ENCODE peak calls at places on chromosome 1, in five cellular contexts. E is IMR-90; L is lower lobe of right lung; X is CD8-positive, alpha-beta T cell; K is aorta. Y is an unnamed sample. For H3K27me3 and H3K4me1, the result is how much of the 10 kb centered on the place peaks cover.

GRCh38 chr1:111203681-111204210 is 3.3 kb upstream of the DENND2D start:
- DNase-seq in K (peak), E (no peak), X (peak), L (peak), Y (no peak)

GRCh38 chr1:46488343-46489168 is 1.1 kb upstream of the DMBX1 start:
- DNase-seq in E (peak), K (peak), X (no peak), L (no peak), Y (no peak)

GRCh38 chr1:62276791-62277190 is 42.4 kb downstream of the KANK4 start:
- DNase-seq in L (no peak), E (no peak), K (no peak), X (no peak), Y (no peak)

GRCh38 chr1:206066479-206067171 is 13.7 kb downstream of the RHEX start:
- DNase-seq in X (no peak), K (no peak), L (no peak), E (no peak), Y (no peak)

GRCh38 chr1:29504709-29505410 is 268.5 kb downstream of the PTPRU start:
- DNase-seq in E (no peak), K (no peak), L (no peak), X (no peak), Y (no peak)

GRCh38 chr1:70331962-70332361 is 22.6 kb downstream of the ANKRD13C start:
- DNase-seq in X (no peak), K (no peak), E (no peak), L (no peak), Y (no peak)

GRCh38 chr1:75632350-75632949 is 21.5 kb upstream of the SLC44A5 start:
- DNase-seq in K (no peak), E (peak), X (no peak), L (no peak), Y (no peak)

GRCh38 chr1:113223546-113223945 is 150.5 kb downstream of the LRIG2 start:
- DNase-seq in E (no peak), K (no peak), L (no peak), X (no peak), Y (no peak)

GRCh38 chr1:11568687-11569086 is 85.5 kb downstream of the FBXO2 start:
- DNase-seq in K (no peak), X (no peak), E (no peak), L (no peak), Y (peak)

GRCh38 chr1:147167361-147167760 is 4.9 kb downstream of the PRKAB2 start:
- DNase-seq in E (peak), X (no peak), L (no peak), K (no peak), Y (no peak)

GRCh38 chr1:115326419-115326818 is 11.6 kb downstream of the NGF start:
- DNase-seq in K (peak), E (no peak), L (no peak), X (no peak), Y (no peak)

GRCh38 chr1:202796670-202797069 is 11.6 kb downstream of the KDM5B start:
- DNase-seq in X (no peak), E (no peak), K (no peak), L (no peak), Y (no peak)

GRCh38 chr1:206909167-206909882 is 12.1 kb downstream of the IL24 start:
- DNase-seq in E (no peak), X (peak), K (peak), L (peak), Y (no peak)

GRCh38 chr1:167439301-167439988 is 78.9 kb downstream of the CD247 start:
- DNase-seq in X (no peak), L (no peak), E (peak), K (no peak), Y (peak)

GRCh38 chr1:111628153-111628552 is 8.6 kb downstream of the RAP1A start:
- DNase-seq in L (no peak), E (no peak), K (no peak), X (no peak), Y (no peak)

GRCh38 chr1:221344693-221345092 is 397.2 kb downstream of the DUSP10 start:
- DNase-seq in L (no peak), E (peak), K (no peak), X (no peak), Y (no peak)

GRCh38 chr1:66944330-66945274 is 19.8 kb downstream of the MIER1 start:
- DNase-seq in K (peak), X (no peak), L (no peak), E (peak), Y (no peak)

GRCh38 chr1:89998306-89998705 is 3.4 kb downstream of the ZNF326 start:
- DNase-seq in L (no peak), E (peak), X (no peak), K (no peak), Y (no peak)

GRCh38 chr1:227895828-227896685 is 51.7 kb downstream of the WNT9A start:
- DNase-seq in K (peak), X (no peak), E (peak), L (peak), Y (peak)

GRCh38 chr1:27519341-27520258 is 29.6 kb upstream of the WASF2 start:
- DNase-seq in X (no peak), K (peak), E (no peak), L (no peak), Y (peak)

GRCh38 chr1:67190942-67191341 is 24.7 kb downstream of the IL23R start:
- DNase-seq in L (no peak), K (no peak), E (no peak), X (no peak), Y (no peak)

GRCh38 chr1:52928083-52928404 is 968 bp downstream of the SCP2 start:
- DNase-seq in E (no peak), X (no peak), K (no peak), L (no peak), Y (no peak)

GRCh38 chr1:52929019-52929418 is 1.9 kb downstream of the SCP2 start:
- DNase-seq in K (no peak), E (no peak), X (no peak), L (no peak), Y (no peak)

GRCh38 chr1:52926864-52927218 is 235 bp upstream of the SCP2 start:
- DNase-seq in K (no peak), E (no peak), L (no peak), X (no peak), Y (no peak)

GRCh38 chr1:52925571-52926005 is 1.5 kb upstream of the SCP2 start:
- DNase-seq in E (no peak), K (no peak), X (no peak), L (no peak), Y (no peak)

DNA sequence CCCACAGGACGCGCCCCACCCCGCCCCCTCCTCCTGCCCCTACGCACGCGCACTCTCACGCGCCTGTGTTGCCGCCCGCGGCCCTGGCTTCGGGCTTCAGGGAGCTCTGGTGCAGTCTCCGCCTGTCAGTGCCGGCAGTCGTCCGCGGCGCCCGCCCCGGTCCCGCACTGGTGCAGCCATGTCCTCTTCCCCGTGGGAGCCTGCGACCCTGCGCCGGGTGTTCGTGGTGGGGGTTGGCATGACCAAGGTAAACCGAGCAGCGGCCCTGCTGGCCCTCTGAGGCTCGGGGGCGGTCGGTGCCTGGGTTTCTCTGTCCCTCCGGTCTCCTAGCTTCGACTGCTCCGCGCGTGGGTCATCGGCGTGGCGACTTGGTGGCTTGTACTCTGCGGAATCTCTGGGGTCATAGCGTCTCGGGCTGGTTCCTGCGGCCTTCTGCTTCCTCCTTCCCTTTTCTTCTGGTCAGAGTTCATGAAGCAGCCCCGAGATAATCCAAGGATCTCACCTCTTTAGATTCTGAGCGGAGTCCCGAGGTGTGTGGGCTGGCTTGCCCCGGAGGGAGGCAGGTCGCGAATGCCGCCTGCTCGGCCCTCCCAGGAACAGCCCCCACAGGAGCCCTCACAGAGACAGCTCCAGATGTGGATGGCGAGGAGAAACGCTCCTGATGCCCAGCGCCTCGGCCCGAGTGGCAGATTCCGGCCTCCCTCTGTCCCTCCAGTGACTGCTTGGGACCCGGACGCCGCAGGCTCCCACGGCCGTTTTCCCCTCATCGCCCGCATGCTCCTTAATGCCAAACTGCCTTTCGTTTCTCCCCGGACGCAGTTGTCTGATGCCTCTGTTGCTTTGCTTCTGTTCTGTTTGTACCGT is at the start of gene SCP2:
- DNase-seq in E (peak), K (peak), X (peak), L (peak), Y (peak)
- H3K27me3 ChIP-seq in E (under half), K (under half), X (under half), L (under half), Y (under half)

GRCh38 chr1:172699111-172699510 is 40.2 kb downstream of the FASLG start:
- DNase-seq in L (no peak), X (peak), K (peak), E (peak), Y (no peak)
- H3K4me1 ChIP-seq in L (under half), X (half or more), K (under half), E (under half), Y (under half)

GRCh38 chr1:224343679-224344078 is 13.0 kb upstream of the CNIH4 start:
- DNase-seq in X (no peak), K (no peak), E (no peak), L (no peak), Y (no peak)

GRCh38 chr1:224338150-224338838 is 8.3 kb upstream of the NVL start:
- DNase-seq in L (no peak), E (no peak), X (no peak), K (no peak), Y (peak)

GRCh38 chr1:224340711-224341384 is 10.9 kb upstream of the NVL start:
- DNase-seq in E (no peak), K (no peak), L (peak), X (peak), Y (no peak)

GRCh38 chr1:224333939-224334701 is 4.1 kb upstream of the NVL start:
- DNase-seq in L (no peak), K (no peak), X (no peak), E (peak), Y (no peak)

GRCh38 chr1:224339422-224340033 is 9.6 kb upstream of the NVL start:
- DNase-seq in X (no peak), E (no peak), K (no peak), L (no peak), Y (no peak)
- H3K4me3 ChIP-seq in X (no peak), E (no peak), K (no peak), L (no peak), Y (no peak)

GRCh38 chr1:3610165-3610822 is 1.0 kb downstream of the MEGF6 start:
- DNase-seq in X (no peak), K (no peak), L (no peak), E (no peak), Y (peak)

GRCh38 chr1:3612123-3612522 is 815 bp upstream of the MEGF6 start:
- DNase-seq in E (no peak), K (no peak), X (no peak), L (no peak), Y (no peak)

GRCh38 chr1:3610823-3611169 is 512 bp downstream of the MEGF6 start:
- DNase-seq in K (no peak), X (no peak), L (no peak), E (no peak), Y (no peak)

GRCh38 chr1:3609769-3610157 is 1.5 kb downstream of the MEGF6 start:
- DNase-seq in K (no peak), L (no peak), E (no peak), X (no peak), Y (no peak)

GRCh38 chr1:3611170-3612019 is at the start of gene MEGF6:
- DNase-seq in K (peak), E (peak), X (peak), L (peak), Y (no peak)
- H3K27me3 ChIP-seq in K (under half), E (under half), X (under half), L (under half), Y (under half)

GRCh38 chr1:24018611-24019580 is 38.8 kb upstream of the SRSF10 start:
- DNase-seq in K (peak), L (peak), E (peak), X (no peak), Y (peak)

GRCh38 chr1:24022611-24023359 is 42.7 kb upstream of the SRSF10 start:
- DNase-seq in E (peak), X (no peak), K (peak), L (no peak), Y (peak)

GRCh38 chr1:24020032-24020431 is 39.9 kb upstream of the SRSF10 start:
- DNase-seq in L (no peak), K (peak), E (peak), X (no peak), Y (no peak)

GRCh38 chr1:24020470-24020869 is 40.3 kb upstream of the SRSF10 start:
- DNase-seq in L (no peak), X (no peak), E (no peak), K (no peak), Y (no peak)

DNA sequence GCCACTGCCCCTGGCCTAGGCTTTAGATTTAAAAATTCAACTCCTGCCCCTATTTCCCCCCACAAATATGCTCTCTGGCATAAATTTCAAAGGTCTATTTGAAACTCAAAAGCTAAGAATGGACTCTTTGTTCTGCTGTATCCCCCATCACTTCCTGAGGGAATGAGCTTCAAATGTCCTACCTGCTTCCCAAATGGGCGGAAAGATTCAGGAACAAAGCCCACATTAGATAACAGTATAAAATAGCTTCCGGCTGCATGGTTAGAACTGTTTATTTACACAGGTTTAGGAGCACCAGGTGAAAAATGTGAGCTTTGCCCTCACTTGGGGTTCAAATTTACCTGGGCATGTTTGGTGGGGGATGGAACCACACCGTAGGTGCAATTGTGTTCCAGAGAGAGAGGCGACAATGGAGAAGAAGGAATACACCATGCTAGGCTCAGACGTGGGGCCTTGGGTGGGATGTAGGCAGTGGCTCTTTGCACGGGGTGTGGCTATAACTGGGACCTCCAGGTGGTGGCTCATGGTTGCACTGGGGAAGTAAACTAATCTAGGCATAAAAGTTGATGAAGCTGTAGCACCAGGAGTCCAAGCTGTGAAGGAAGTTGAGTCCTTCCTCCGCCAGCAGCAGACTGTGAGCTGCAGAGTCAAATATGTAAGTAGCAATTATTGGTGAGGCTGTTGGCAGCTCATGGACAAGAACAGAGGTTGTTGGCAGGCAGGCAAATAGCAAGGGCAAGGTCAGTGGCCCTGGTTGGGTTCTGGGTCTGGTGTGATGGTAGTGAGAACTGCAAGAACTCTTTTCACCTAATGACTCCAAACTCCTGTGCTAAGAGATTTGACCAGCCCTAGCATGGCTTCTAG is 41.5 kb upstream of the SRSF10 start:
- DNase-seq in K (no peak), X (no peak), E (no peak), L (no peak), Y (no peak)
- H3K4me1 ChIP-seq in K (under half), X (under half), E (under half), L (under half), Y (under half)

GRCh38 chr1:99613716-99614115 is 32.2 kb upstream of the PALMD start:
- DNase-seq in X (no peak), L (no peak), E (peak), K (no peak), Y (no peak)
- H3K4me3 ChIP-seq in X (no peak), L (no peak), E (no peak), K (no peak), Y (no peak)

GRCh38 chr1:180237850-180238476 is 7.9 kb downstream of the LHX4 start:
- DNase-seq in L (no peak), X (no peak), E (no peak), K (no peak), Y (no peak)
- H3K27me3 ChIP-seq in L (half or more), X (half or more), E (half or more), K (under half), Y (under half)